ENCODE peak calls at places on chromosome 1, in six cellular contexts. One of them, this sample, is unnamed.

GRCh38 chr1:187947359-187947758 is 1118.6 kb downstream of the PLA2G4A start:
- DNase-seq in H1: no peak
- DNase-seq in HCT116: no peak
- DNase-seq in K562: no peak
- DNase-seq in GM12878: no peak
- DNase-seq in HepG2: no peak
- DNase-seq in this sample: no peak

GRCh38 chr1:236280438-236281285 is 1.1 kb downstream of the ERO1B start:
- DNase-seq in GM12878: no peak
- DNase-seq in H1: no peak
- DNase-seq in HepG2: no peak
- DNase-seq in K562: no peak
- DNase-seq in HCT116: no peak
- DNase-seq in this sample: peak; percentile 23

GRCh38 chr1:165737196-165737595 is 31.5 kb downstream of the TMCO1 start:
- DNase-seq in HCT116: no peak
- DNase-seq in GM12878: no peak
- DNase-seq in HepG2: no peak
- DNase-seq in K562: no peak
- DNase-seq in H1: no peak
- DNase-seq in this sample: no peak

GRCh38 chr1:87219626-87220025 is 109.1 kb upstream of the LMO4 start:
- DNase-seq in HepG2: no peak
- DNase-seq in H1: no peak
- DNase-seq in HCT116: no peak
- DNase-seq in GM12878: no peak
- DNase-seq in K562: no peak
- DNase-seq in this sample: no peak

GRCh38 chr1:112998592-112999235 is 42.7 kb upstream of the SLC16A1 start:
- DNase-seq in H1: no peak
- DNase-seq in K562: no peak
- DNase-seq in HCT116: no peak
- DNase-seq in HepG2: peak; percentile 31
- DNase-seq in GM12878: no peak
- DNase-seq in this sample: peak; percentile 21

GRCh38 chr1:89547563-89548485 is 23.2 kb downstream of the LRRC8B start:
- DNase-seq in HepG2: peak; percentile 16
- DNase-seq in H1: no peak
- DNase-seq in GM12878: no peak
- DNase-seq in HCT116: no peak
- DNase-seq in K562: no peak
- DNase-seq in this sample: peak; percentile 30

GRCh38 chr1:193417945-193418744 is 231.7 kb upstream of the B3GALT2 start:
- DNase-seq in HepG2: no peak
- DNase-seq in GM12878: no peak
- DNase-seq in K562: no peak
- DNase-seq in HCT116: no peak
- DNase-seq in H1: no peak
- DNase-seq in this sample: no peak

GRCh38 chr1:53934170-53934765 is 11.2 kb downstream of the IFT25 start:
- DNase-seq in GM12878: no peak
- DNase-seq in HCT116: no peak
- DNase-seq in HepG2: no peak
- DNase-seq in H1: no peak
- DNase-seq in K562: no peak
- DNase-seq in this sample: no peak

GRCh38 chr1:221045842-221046831 is 166.9 kb downstream of the HLX start:
- DNase-seq in HepG2: no peak
- DNase-seq in HCT116: no peak
- DNase-seq in GM12878: peak; percentile 92
- DNase-seq in K562: no peak
- DNase-seq in H1: no peak
- DNase-seq in this sample: no peak

GRCh38 chr1:205570796-205571537 is 60.8 kb downstream of the ELK4 start:
- DNase-seq in HCT116: no peak
- DNase-seq in GM12878: no peak
- DNase-seq in H1: no peak
- DNase-seq in K562: no peak
- DNase-seq in HepG2: no peak
- DNase-seq in this sample: no peak

GRCh38 chr1:177959793-177960515 is 9.9 kb downstream of the SEC16B start:
- DNase-seq in K562: no peak
- DNase-seq in H1: no peak
- DNase-seq in HepG2: peak; percentile 29
- DNase-seq in GM12878: no peak
- DNase-seq in HCT116: no peak
- DNase-seq in this sample: no peak

GRCh38 chr1:44531785-44532566 is 126.9 kb downstream of the RNF220 start:
- DNase-seq in GM12878: peak; percentile 16
- DNase-seq in HCT116: peak; percentile 78
- DNase-seq in K562: peak; percentile 88
- DNase-seq in HepG2: peak; percentile 74
- DNase-seq in H1: no peak
- DNase-seq in this sample: no peak

GRCh38 chr1:16992675-16993074 is 12.3 kb upstream of the MFAP2 start:
- DNase-seq in HCT116: no peak
- DNase-seq in K562: no peak
- DNase-seq in HepG2: no peak
- DNase-seq in H1: no peak
- DNase-seq in GM12878: no peak
- DNase-seq in this sample: no peak
- TF ChIP-seq CTCF in HCT116: no peak
- TF ChIP-seq CTCF in K562: no peak
- TF ChIP-seq CTCF in HepG2: no peak
- TF ChIP-seq CTCF in H1: no peak
- TF ChIP-seq CTCF in GM12878: no peak
- TF ChIP-seq CTCF in this sample: no peak

DNA sequence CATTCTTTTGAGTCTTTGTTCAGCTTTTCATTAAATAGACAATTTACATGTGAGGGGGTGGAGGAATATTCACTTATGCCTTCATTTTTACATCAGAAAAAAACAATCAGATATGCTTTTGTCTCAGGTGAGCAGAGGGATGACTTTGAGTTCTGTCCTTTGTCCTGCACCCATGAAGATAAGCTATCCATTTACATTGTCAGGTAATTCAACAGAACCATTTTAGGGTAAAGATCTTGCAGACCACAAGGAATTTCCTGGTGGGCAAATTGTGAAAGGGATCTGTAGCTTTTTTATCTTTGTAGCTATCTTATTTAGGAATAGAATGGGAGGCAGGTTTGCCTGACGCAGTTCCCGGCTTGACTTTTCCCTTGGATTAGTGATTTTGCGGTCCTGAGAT is 242.7 kb upstream of the IRF2BP2 start:
- DNase-seq in HepG2: peak; percentile 19
- DNase-seq in GM12878: no peak
- DNase-seq in H1: no peak
- DNase-seq in HCT116: no peak
- DNase-seq in K562: no peak
- DNase-seq in this sample: no peak
- H2AFZ ChIP-seq in HepG2: no peak overlapping the region
- H2AFZ ChIP-seq in GM12878: no peak overlapping the region
- H2AFZ ChIP-seq in H1: no peak overlapping the region
- H2AFZ ChIP-seq in HCT116: no peak overlapping the region
- H2AFZ ChIP-seq in K562: no peak overlapping the region
- H2AFZ ChIP-seq in this sample: peak overlapping the region; percentile 44

DNA sequence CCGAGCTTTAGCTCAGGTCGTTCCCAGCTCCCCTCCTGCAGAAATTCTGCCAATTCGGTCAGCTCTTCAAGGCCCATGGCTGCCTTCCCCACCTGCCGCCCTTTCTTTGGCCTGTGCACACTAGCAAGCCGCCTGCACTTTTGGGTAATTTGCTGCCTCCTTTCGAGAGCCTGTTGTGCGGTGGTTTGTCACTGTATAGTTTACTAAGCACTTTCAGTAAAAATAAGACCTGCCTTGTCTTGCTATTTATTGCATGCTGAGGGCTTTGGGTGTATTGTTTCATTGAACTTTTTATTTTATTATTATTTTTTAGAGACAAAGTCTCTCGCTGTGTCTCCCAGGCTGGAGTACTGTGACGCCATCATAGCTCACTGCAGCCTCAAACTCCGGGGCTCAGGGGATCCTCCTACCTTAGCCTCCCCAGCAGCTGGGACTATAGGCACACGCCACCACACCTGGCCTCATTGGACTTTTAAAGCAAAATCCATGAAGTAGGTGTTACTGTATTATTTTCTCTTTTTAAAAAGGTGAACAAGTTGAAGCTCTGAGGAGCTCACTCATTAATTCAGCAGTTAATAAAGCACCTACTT is 1.1 kb upstream of the FABP3 start:
- DNase-seq in GM12878: no peak
- DNase-seq in HepG2: no peak
- DNase-seq in H1: no peak
- DNase-seq in K562: no peak
- DNase-seq in HCT116: no peak
- DNase-seq in this sample: no peak
- TF ChIP-seq JUND in GM12878: no peak
- TF ChIP-seq JUND in HepG2: no peak
- TF ChIP-seq JUND in H1: no peak
- TF ChIP-seq JUND in K562: no peak
- TF ChIP-seq JUND in HCT116: no peak
- TF ChIP-seq JUND in this sample: no peak

GRCh38 chr1:203677771-203678170 is 51.1 kb downstream of the ATP2B4 start:
- DNase-seq in HepG2: no peak
- DNase-seq in HCT116: no peak
- DNase-seq in H1: no peak
- DNase-seq in K562: no peak
- DNase-seq in GM12878: no peak
- DNase-seq in this sample: no peak

GRCh38 chr1:203675596-203676347 is 49.1 kb downstream of the ATP2B4 start:
- DNase-seq in H1: no peak
- DNase-seq in K562: no peak
- DNase-seq in GM12878: no peak
- DNase-seq in HepG2: no peak
- DNase-seq in HCT116: no peak
- DNase-seq in this sample: no peak

GRCh38 chr1:203673550-203674411 is 47.1 kb downstream of the ATP2B4 start:
- DNase-seq in K562: peak; percentile 79
- DNase-seq in H1: no peak
- DNase-seq in HepG2: peak; percentile 30
- DNase-seq in HCT116: peak; percentile 90
- DNase-seq in GM12878: no peak
- DNase-seq in this sample: no peak

GRCh38 chr1:203678943-203679661 is 52.5 kb downstream of the ATP2B4 start:
- DNase-seq in HepG2: no peak
- DNase-seq in H1: no peak
- DNase-seq in HCT116: no peak
- DNase-seq in GM12878: no peak
- DNase-seq in K562: no peak
- DNase-seq in this sample: no peak

GRCh38 chr1:203676455-203676854 is 49.8 kb downstream of the ATP2B4 start:
- DNase-seq in K562: peak; percentile 39
- DNase-seq in GM12878: no peak
- DNase-seq in HepG2: no peak
- DNase-seq in H1: no peak
- DNase-seq in HCT116: no peak
- DNase-seq in this sample: no peak
- TF ChIP-seq CTCF in K562: no peak
- TF ChIP-seq CTCF in GM12878: no peak
- TF ChIP-seq CTCF in HepG2: no peak
- TF ChIP-seq CTCF in H1: peak; percentile 21
- TF ChIP-seq CTCF in HCT116: no peak
- TF ChIP-seq CTCF in this sample: no peak

GRCh38 chr1:111593403-111594127 is 26.0 kb upstream of the RAP1A start:
- DNase-seq in HepG2: no peak
- DNase-seq in H1: no peak
- DNase-seq in GM12878: no peak
- DNase-seq in HCT116: no peak
- DNase-seq in K562: no peak
- DNase-seq in this sample: peak; percentile 50
- H2AFZ ChIP-seq in HepG2: no peak overlapping the region
- H2AFZ ChIP-seq in H1: peak overlapping the region; percentile 93
- H2AFZ ChIP-seq in GM12878: peak overlapping the region; percentile 45
- H2AFZ ChIP-seq in HCT116: peak overlapping the region; percentile 88
- H2AFZ ChIP-seq in K562: peak overlapping the region; percentile 94
- H2AFZ ChIP-seq in this sample: peak overlapping the region; percentile 78

GRCh38 chr1:186798960-186799688 is 29.6 kb upstream of the PLA2G4A start:
- DNase-seq in GM12878: no peak
- DNase-seq in K562: no peak
- DNase-seq in HCT116: no peak
- DNase-seq in HepG2: no peak
- DNase-seq in H1: no peak
- DNase-seq in this sample: no peak
- TF ChIP-seq JUND in GM12878: no peak
- TF ChIP-seq JUND in K562: no peak
- TF ChIP-seq JUND in HCT116: no peak
- TF ChIP-seq JUND in HepG2: no peak
- TF ChIP-seq JUND in H1: no peak
- TF ChIP-seq JUND in this sample: no peak

GRCh38 chr1:151590961-151591360 is 20.9 kb upstream of the SNX27 start:
- DNase-seq in GM12878: no peak
- DNase-seq in K562: no peak
- DNase-seq in HCT116: no peak
- DNase-seq in HepG2: no peak
- DNase-seq in H1: no peak
- DNase-seq in this sample: no peak

GRCh38 chr1:151593651-151594625 is 17.9 kb upstream of the SNX27 start:
- DNase-seq in HepG2: peak; percentile 59
- DNase-seq in K562: peak; percentile 78
- DNase-seq in HCT116: peak; percentile 77
- DNase-seq in GM12878: no peak
- DNase-seq in H1: peak; percentile 80
- DNase-seq in this sample: peak; percentile 80

GRCh38 chr1:151596166-151596933 is 15.5 kb upstream of the SNX27 start:
- DNase-seq in K562: peak; percentile 83
- DNase-seq in GM12878: no peak
- DNase-seq in HepG2: peak; percentile 50
- DNase-seq in HCT116: no peak
- DNase-seq in H1: no peak
- DNase-seq in this sample: peak; percentile 56
- TF ChIP-seq CTCF in K562: no peak
- TF ChIP-seq CTCF in GM12878: no peak
- TF ChIP-seq CTCF in HepG2: no peak
- TF ChIP-seq CTCF in HCT116: no peak
- TF ChIP-seq CTCF in H1: no peak
- TF ChIP-seq CTCF in this sample: no peak

GRCh38 chr1:224312025-224312424 is 17.9 kb downstream of the NVL start:
- DNase-seq in H1: no peak
- DNase-seq in GM12878: no peak
- DNase-seq in K562: no peak
- DNase-seq in HepG2: no peak
- DNase-seq in HCT116: no peak
- DNase-seq in this sample: no peak

GRCh38 chr1:224317383-224318045 is 12.5 kb downstream of the NVL start:
- DNase-seq in H1: no peak
- DNase-seq in HCT116: no peak
- DNase-seq in GM12878: no peak
- DNase-seq in K562: no peak
- DNase-seq in HepG2: no peak
- DNase-seq in this sample: no peak
- H2AFZ ChIP-seq in H1: no peak overlapping the region
- H2AFZ ChIP-seq in HCT116: no peak overlapping the region
- H2AFZ ChIP-seq in GM12878: no peak overlapping the region
- H2AFZ ChIP-seq in K562: no peak overlapping the region
- H2AFZ ChIP-seq in HepG2: no peak overlapping the region
- H2AFZ ChIP-seq in this sample: no peak overlapping the region

This sample was measured in SK-N-SH.